ENCODE peak calls at places on chromosomes 7 and 10, in four cellular contexts. B is body of pancreas, H is pancreas, D is heart right ventricle. M is an unnamed sample.

GRCh38 chr10:59177031-59177861 is 803 bp downstream of the PHYHIPL start:
- DNase-seq in B (peak; percentile 66), H (peak; percentile 80), D (peak; percentile 10), M (no peak)

GRCh38 chr7:101838837-101839483 is 21.5 kb downstream of the CUX1 start:
- DNase-seq in B (no peak), D (no peak), H (no peak), M (peak; percentile 13)

GRCh38 chr10:117455346-117455745 is 80.1 kb upstream of the PDZD8 start:
- DNase-seq in H (no peak), B (no peak), D (no peak), M (no peak)

GRCh38 chr10:96719850-96720421 is 378 bp downstream of the PIK3AP1 start:
- DNase-seq in H (peak; percentile 87), B (peak; percentile 87), D (peak; percentile 47), M (peak; percentile 78)

GRCh38 chr7:108156897-108157605 is 26.9 kb upstream of the LAMB4 start:
- DNase-seq in H (no peak), B (no peak), D (no peak), M (no peak)

GRCh38 chr7:390761-391410 is 100.9 kb downstream of the FOXL3 start:
- DNase-seq in B (no peak), H (peak; percentile 49), D (no peak), M (peak; percentile 60)

GRCh38 chr7:47085491-47086275 is 496.2 kb downstream of the TNS3 start:
- DNase-seq in H (no peak), B (no peak), D (no peak), M (no peak)

GRCh38 chr7:45874408-45875131 is 1.7 kb upstream of the CCDC201 start:
- DNase-seq in D (no peak), H (no peak), B (no peak), M (no peak)

GRCh38 chr7:24728503-24729364 is 28.5 kb downstream of the GSDME start:
- DNase-seq in H (no peak), B (no peak), D (no peak), M (no peak)

GRCh38 chr7:131104611-131105293 is 222.9 kb upstream of the MKLN1 start:
- DNase-seq in B (no peak), D (no peak), H (no peak), M (no peak)

GRCh38 chr10:30313579-30314376 is 35.3 kb downstream of the MTPAP start:
- DNase-seq in B (no peak), H (no peak), D (no peak), M (no peak)

GRCh38 chr10:132404911-132405462 is 8.0 kb downstream of the PWWP2B start:
- DNase-seq in B (peak; percentile 9), H (peak; percentile 61), D (no peak), M (no peak)

GRCh38 chr10:132403511-132404168 is 6.6 kb downstream of the PWWP2B start:
- DNase-seq in B (peak; percentile 53), H (peak; percentile 56), D (no peak), M (no peak)

GRCh38 chr10:132402781-132403241 is 5.8 kb downstream of the PWWP2B start:
- DNase-seq in B (peak; percentile 12), D (no peak), H (peak; percentile 56), M (peak; percentile 76)

GRCh38 chr10:132405463-132405991 is 8.5 kb downstream of the PWWP2B start:
- DNase-seq in B (peak; percentile 6), H (peak; percentile 54), D (no peak), M (no peak)

DNA sequence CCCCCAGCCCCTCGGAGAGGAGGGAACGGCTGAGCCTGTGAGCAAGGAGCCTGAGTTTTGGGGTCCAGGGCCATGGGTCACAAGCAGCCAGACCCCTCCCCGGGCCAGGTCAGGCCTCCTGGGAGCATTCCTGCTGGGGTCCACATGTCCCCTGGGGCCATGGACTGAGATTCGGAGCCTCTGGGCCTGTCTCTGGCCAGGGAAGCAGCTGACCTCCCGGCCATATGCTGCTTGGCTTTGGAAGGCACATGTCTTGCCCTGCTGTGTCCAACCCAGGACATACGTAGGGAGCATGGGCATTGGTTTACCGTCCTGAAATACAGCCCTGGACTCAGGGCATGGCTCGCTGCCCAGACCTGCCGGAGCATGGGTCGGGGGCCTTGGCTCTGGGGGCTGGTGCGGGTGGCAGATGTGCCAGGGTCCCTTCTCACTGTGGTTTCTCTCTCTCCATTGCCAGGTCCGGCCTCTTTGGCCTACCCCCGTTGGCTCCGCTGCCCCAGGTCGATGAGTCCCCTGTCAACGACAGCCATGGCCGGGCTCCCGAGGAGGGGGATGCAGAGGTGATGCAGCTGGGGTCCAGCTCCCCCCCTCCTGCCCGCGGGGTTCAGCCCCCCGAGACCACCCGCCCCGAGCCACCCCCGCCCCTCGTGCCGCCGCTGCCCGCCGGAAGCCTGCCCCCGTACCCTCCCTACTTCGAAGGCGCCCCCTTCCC is 7.3 kb downstream of the PWWP2B start:
- DNase-seq in H (peak; percentile 59), D (no peak), B (peak; percentile 41), M (no peak)
- H3K4me1 ChIP-seq in H (peaks cover 65% of the 10 kb centered on the region), D (peaks cover 55% of the 10 kb centered on the region), B (peaks cover 97% of the 10 kb centered on the region), M (peaks cover 22% of the 10 kb centered on the region)

DNA sequence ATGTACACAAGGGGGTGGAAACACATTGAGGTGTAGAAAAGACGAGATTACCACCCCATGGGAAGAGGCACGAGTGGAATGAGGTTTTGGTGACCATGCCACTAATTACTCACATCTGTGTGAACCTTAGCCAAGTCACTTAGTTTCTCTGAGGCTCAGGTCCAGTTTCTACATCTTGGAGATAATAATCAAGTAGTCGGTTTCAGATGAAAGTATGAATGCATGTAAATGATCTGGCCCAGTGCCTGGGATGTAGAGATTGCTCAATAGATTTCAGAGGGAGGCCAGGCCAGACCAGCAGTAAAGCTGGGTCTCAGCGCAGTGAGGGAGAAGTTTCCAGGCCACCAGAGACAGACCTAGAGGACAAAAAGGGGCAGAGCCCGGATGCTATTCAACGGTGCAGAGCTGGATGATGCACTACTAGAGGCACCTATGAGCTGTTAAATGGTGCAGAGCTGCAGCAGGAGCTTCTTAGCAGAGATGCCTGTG is 725.1 kb downstream of the GRID1 start:
- DNase-seq in B (no peak), D (no peak), H (no peak), M (no peak)
- H3K27ac ChIP-seq in B (no peak overlapping the region), D (no peak overlapping the region), H (no peak overlapping the region), M (peak overlapping the region; percentile 20)

DNA sequence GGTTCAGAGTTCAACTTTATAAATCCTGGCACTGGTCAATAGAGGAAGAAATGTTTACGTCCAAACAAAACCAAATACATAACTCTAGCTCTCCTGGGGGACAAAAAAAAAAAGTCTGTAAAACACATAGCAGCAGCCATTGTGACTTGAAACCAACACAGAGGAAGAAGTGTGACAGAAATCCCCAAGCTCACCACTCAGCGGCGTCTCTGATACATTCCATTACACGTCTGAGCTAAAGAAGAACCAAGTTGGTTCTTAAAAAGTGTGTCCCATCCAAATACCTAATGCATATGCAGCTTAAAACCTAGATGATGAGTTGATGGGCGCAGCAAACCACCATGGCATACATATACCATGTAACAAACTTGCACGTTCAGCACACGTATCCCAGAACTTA is 58.3 kb upstream of the NANOS1 start:
- DNase-seq in D (no peak), H (no peak), B (no peak), M (no peak)
- TF ChIP-seq CTCF in D (peak; percentile 26), H (no peak), B (no peak), M (no peak)

GRCh38 chr10:6706725-6707124 is 126.6 kb upstream of the PRKCQ start:
- DNase-seq in B (no peak), D (no peak), H (no peak), M (no peak)
- H3K4me1 ChIP-seq in B (no peaks in the 10 kb centered on the region), D (no peaks in the 10 kb centered on the region), H (no peaks in the 10 kb centered on the region), M (no peaks in the 10 kb centered on the region)

GRCh38 chr10:33335550-33335799 is 1.0 kb upstream of the NRP1 start:
- DNase-seq in B (no peak), D (no peak), H (no peak), M (no peak)

GRCh38 chr10:33335800-33336605 is 1.5 kb upstream of the NRP1 start:
- DNase-seq in B (peak; percentile 79), H (peak; percentile 68), D (peak; percentile 78), M (peak; percentile 84)

GRCh38 chr10:33337335-33337854 is 2.9 kb upstream of the NRP1 start:
- DNase-seq in D (peak; percentile 80), B (peak; percentile 22), H (no peak), M (no peak)

GRCh38 chr10:33334839-33335549 is 527 bp upstream of the NRP1 start:
- DNase-seq in H (peak; percentile 86), B (peak; percentile 76), D (peak; percentile 87), M (peak; percentile 80)

GRCh38 chr10:33336606-33337334 is 2.3 kb upstream of the NRP1 start:
- DNase-seq in D (peak; percentile 74), H (peak; percentile 75), B (peak; percentile 34), M (peak; percentile 79)
- H3K27ac ChIP-seq in D (peak overlapping the region; percentile 99), H (peak overlapping the region; percentile 79), B (peak overlapping the region; percentile 91), M (peak overlapping the region; percentile 93)

M was measured in left lung.